ENCODE peak calls at places on chromosome 3, in eight cellular contexts. H is MM.1S, O is neural progenitor cell, N is Caco-2, Y is breast epithelium, W is fibroblast of lung, C is ovary, J is upper lobe of right lung. M is an unnamed sample. For H3K9me3, the result is how much of the 10 kb centered on the place peaks cover.

GRCh38 chr3:196440041-196440537 is 7.9 kb upstream of the UBXN7 start:
- DNase-seq in J (no peak), C (no peak), O (no peak), N (no peak), Y (no peak), H (no peak), W (peak), M (no peak)

GRCh38 chr3:88038561-88038960 is 20.2 kb downstream of the CGGBP1 start:
- DNase-seq in O (no peak), N (no peak), C (no peak), H (no peak), J (no peak), Y (no peak), W (peak), M (no peak)

GRCh38 chr3:10417849-10418248 is 87.5 kb downstream of the ATP2B2 start:
- DNase-seq in H (no peak), W (peak), Y (no peak), C (no peak), J (no peak), N (no peak), O (peak), M (peak)

GRCh38 chr3:197227780-197228574 is 70.4 kb downstream of the DLG1 start:
- DNase-seq in J (no peak), Y (no peak), N (no peak), W (no peak), H (no peak), C (no peak), O (no peak), M (no peak)

GRCh38 chr3:73580343-73580742 is 44.4 kb downstream of the PDZRN3 start:
- DNase-seq in Y (peak), J (no peak), O (no peak), N (no peak), W (peak), C (peak), H (no peak), M (no peak)

GRCh38 chr3:75042941-75043340 is 428.5 kb upstream of the CNTN3 start:
- DNase-seq in Y (no peak), O (peak), J (no peak), W (no peak), C (no peak), H (no peak), N (no peak), M (no peak)

GRCh38 chr3:159781867-159782266 is 206.8 kb upstream of the IL12A start:
- DNase-seq in W (no peak), H (no peak), N (no peak), J (no peak), Y (no peak), C (no peak), O (no peak), M (no peak)

GRCh38 chr3:71600646-71601288 is 17.2 kb upstream of the FOXP1 start:
- DNase-seq in O (no peak), Y (no peak), H (no peak), W (no peak), C (no peak), N (no peak), J (no peak), M (no peak)

GRCh38 chr3:160210799-160211221 is 14.4 kb upstream of the C3orf80 start:
- DNase-seq in N (no peak), O (no peak), W (peak), J (no peak), Y (no peak), H (peak), C (no peak), M (no peak)

GRCh38 chr3:67461667-67462142 is 192.7 kb downstream of the SUCLG2 start:
- DNase-seq in W (peak), N (no peak), C (no peak), H (no peak), O (no peak), Y (no peak), J (no peak), M (peak)

GRCh38 chr3:27127195-27127594 is 242.0 kb downstream of the NEK10 start:
- DNase-seq in Y (no peak), W (no peak), C (no peak), O (no peak), H (no peak), J (no peak), N (no peak), M (no peak)

GRCh38 chr3:177356113-177356512 is 158.8 kb upstream of the TBL1XR1 start:
- DNase-seq in O (no peak), C (no peak), N (no peak), W (no peak), Y (no peak), H (no peak), J (no peak), M (no peak)

GRCh38 chr3:177359601-177360357 is 162.5 kb upstream of the TBL1XR1 start:
- DNase-seq in Y (peak), H (peak), N (peak), J (peak), C (peak), O (peak), W (peak), M (peak)

GRCh38 chr3:177358085-177358967 is 161.0 kb upstream of the TBL1XR1 start:
- DNase-seq in H (peak), J (peak), Y (peak), W (peak), O (peak), C (peak), N (peak), M (peak)

GRCh38 chr3:177358968-177359600 is 161.8 kb upstream of the TBL1XR1 start:
- DNase-seq in O (peak), N (peak), Y (peak), H (peak), W (peak), C (peak), J (peak), M (peak)

GRCh38 chr3:177357352-177358084 is 160.2 kb upstream of the TBL1XR1 start:
- DNase-seq in J (no peak), H (peak), N (peak), W (peak), O (peak), Y (no peak), C (peak), M (no peak)
- TF ChIP-seq CTCF in J (no peak), H (peak), N (no peak), W (no peak), O (no peak), Y (no peak), C (no peak), M (no peak)

GRCh38 chr3:194154346-194154745 is 18.4 kb downstream of the HES1 start:
- DNase-seq in J (no peak), C (no peak), W (no peak), O (no peak), Y (no peak), H (no peak), N (no peak), M (no peak)
- H3K4me3 ChIP-seq in J (no peak), C (no peak), W (no peak), O (no peak), Y (no peak), H (no peak), N (no peak), M (no peak)

GRCh38 chr3:190242147-190242546 is 80.1 kb downstream of the CLDN1 start:
- DNase-seq in C (no peak), J (no peak), W (no peak), N (no peak), H (no peak), Y (no peak), O (no peak), M (no peak)
- H3K9me3 ChIP-seq in C (under half), J (under half), W (under half), N (under half), H (under half), Y (under half), O (under half), M (under half)

GRCh38 chr3:182393830-182394367 is 399.4 kb upstream of the ATP11B start:
- DNase-seq in C (no peak), O (no peak), W (no peak), H (peak), Y (no peak), J (no peak), N (no peak), M (no peak)

GRCh38 chr3:182393151-182393550 is 400.2 kb upstream of the ATP11B start:
- DNase-seq in N (no peak), Y (no peak), C (no peak), H (peak), J (no peak), W (no peak), O (no peak), M (no peak)

GRCh38 chr3:182388506-182388905 is 404.8 kb upstream of the ATP11B start:
- DNase-seq in O (no peak), Y (no peak), C (no peak), J (no peak), W (peak), N (no peak), H (no peak), M (no peak)

GRCh38 chr3:182389041-182389815 is 404.1 kb upstream of the ATP11B start:
- DNase-seq in W (peak), J (no peak), N (peak), O (no peak), Y (no peak), H (peak), C (no peak), M (no peak)

GRCh38 chr3:182392182-182392917 is 401.0 kb upstream of the ATP11B start:
- DNase-seq in H (peak), W (no peak), C (no peak), J (no peak), N (no peak), Y (no peak), O (no peak), M (no peak)
- TF ChIP-seq CTCF in H (peak), W (no peak), C (no peak), J (no peak), N (no peak), Y (no peak), O (peak), M (no peak)

GRCh38 chr3:194685050-194685722 is 497 bp upstream of the FAM43A start:
- DNase-seq in Y (no peak), N (no peak), H (no peak), W (no peak), C (no peak), J (no peak), O (no peak), M (no peak)
- H3K4me3 ChIP-seq in Y (peak), N (peak), H (peak), W (peak), C (peak), J (peak), O (peak), M (peak)

GRCh38 chr3:34053631-34054030 is 255.2 kb downstream of the PDCD6IP start:
- DNase-seq in N (no peak), C (no peak), Y (no peak), O (no peak), W (no peak), H (no peak), J (no peak), M (no peak)

GRCh38 chr3:34056951-34057390 is 258.5 kb downstream of the PDCD6IP start:
- DNase-seq in W (no peak), J (no peak), O (no peak), H (peak), C (no peak), Y (no peak), N (no peak), M (no peak)

DNA sequence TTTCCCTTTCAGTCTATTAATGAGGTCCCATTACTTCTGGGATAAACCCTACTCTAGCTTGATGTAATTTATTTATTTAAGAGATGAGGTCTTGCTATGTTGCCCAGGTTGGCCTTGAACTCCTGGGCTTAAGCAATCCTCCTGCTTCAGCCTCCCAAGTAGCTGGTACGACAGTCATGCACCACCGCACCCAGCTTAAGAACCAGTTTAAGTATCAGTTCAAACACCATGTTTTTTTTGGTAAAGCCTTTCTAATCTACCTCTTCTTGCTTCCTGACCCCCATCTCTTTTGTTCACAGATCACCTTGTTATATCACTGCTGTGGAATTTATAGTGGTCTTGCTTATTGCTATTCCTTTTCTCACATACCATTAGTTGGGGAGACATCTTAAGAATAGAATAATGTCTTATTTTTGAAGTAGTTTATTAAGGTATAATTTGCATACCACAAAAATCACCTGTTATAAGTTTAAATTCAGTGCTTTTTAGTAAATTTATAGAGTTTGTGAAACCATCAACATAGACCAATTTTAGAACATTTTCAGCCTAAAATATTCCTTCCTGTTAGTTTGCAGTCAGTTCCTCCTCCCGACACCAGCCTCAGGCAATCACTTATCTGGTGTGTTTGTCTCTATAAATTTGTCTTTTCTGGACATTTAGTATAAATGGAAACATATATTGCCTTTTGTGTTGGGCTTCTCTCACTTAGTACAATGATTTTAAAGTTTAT is 257.9 kb downstream of the PDCD6IP start:
- DNase-seq in J (no peak), C (no peak), H (peak), N (no peak), O (no peak), Y (no peak), W (no peak), M (no peak)
- H3K9me3 ChIP-seq in J (under half), C (under half), H (under half), N (under half), O (under half), Y (under half), W (under half), M (under half)

DNA sequence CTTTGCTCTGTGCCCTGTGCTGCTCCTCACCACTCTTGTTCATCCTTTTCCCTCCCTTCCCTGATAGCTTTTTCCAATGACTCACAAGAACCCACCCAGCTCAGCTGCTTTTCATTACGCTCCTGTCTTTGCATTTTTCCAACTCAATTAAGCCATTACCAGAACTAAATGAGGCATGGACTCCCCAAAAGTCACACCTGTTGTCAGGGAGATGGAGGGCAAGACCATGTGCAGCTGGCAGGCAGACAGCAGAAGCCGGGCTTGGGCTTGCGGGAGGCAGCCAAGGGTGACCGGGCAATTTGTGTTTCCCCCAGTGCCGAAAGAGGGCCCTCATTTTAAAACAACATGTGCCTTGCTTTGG is 64.3 kb downstream of the CASR start:
- DNase-seq in W (peak), N (no peak), C (no peak), Y (no peak), H (no peak), J (no peak), O (no peak), M (no peak)
- TF ChIP-seq CTCF in W (no peak), N (no peak), C (no peak), Y (no peak), H (no peak), J (no peak), O (no peak), M (no peak)

DNA sequence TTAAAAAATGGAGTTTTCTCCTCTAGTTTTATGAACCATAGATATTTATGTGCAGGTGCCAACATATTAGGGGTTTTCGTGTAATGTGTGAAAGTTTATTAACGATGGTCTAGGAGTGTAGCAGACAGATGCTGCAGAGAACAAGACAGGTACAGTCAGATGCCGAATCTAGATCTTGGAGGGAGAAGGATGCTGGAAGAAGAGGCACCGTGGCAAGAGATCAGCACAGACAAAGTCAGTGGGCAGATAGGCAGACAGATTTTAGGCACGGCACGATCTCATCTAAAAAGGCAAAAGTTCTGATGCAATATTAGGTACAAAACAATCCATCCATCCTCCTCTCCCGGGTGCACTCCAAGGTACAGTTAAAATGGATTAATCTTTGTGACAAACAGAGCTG is 161.6 kb downstream of the TIGIT start:
- DNase-seq in W (no peak), C (no peak), H (no peak), N (no peak), J (no peak), O (no peak), Y (no peak), M (no peak)
- H3K4me3 ChIP-seq in W (peak), C (peak), H (no peak), N (no peak), J (peak), O (no peak), Y (no peak), M (no peak)

DNA sequence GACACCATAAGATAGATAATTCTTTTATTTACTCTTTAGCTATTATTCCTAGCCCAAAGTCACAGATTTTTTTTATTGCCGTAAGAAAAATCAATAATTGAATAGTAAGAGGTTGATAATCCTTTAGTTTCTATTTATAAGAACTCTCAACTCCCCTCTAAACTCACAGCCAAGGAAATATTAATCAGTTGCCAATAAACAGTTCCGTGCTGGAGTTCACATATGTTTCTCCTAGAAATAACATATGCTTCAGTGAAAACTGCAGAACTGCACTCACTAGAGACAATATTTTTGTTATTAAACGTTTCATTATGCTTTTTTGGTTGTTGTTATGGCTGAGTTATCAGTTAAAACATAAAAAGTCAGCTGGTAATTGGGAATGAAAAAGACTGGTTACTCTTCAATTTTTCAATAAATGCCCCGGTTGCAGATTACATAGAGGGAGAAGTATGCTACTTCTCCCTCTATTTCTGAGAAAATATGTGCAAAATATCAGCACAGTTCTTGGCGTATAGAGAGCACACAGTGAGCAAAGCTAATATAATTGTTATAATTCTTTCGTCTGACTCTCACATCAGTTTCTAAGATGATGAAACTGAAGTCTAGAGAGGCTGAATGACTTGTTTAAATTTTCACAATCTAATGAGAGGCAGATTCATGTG is 781.3 kb upstream of the GRM7 start:
- DNase-seq in Y (no peak), O (no peak), W (no peak), N (no peak), J (no peak), C (no peak), H (no peak), M (no peak)
- H3K9me3 ChIP-seq in Y (under half), O (under half), W (under half), N (under half), J (under half), C (under half), H (under half), M (under half)

M was measured in WERI-Rb-1.